ENCODE peak calls at places on chromosomes 1 and 21, in nine cellular contexts. D is neural progenitor cell, V is osteoblast, O is GM23338, K is fibroblast of lung, Q is astrocyte, R is SK-N-SH, E is GM23248, X is H1. Z is an unnamed sample. For H4K20me1 and H3K36me3, the result is how much of the 10 kb centered on the place peaks cover.

GRCh38 chr21:46161180-46161799 is 5.9 kb upstream of the FTCD start:
- DNase-seq in D (no peak), V (peak), O (no peak), K (no peak), Q (no peak), R (peak), E (no peak), X (peak), Z (no peak)

GRCh38 chr1:207052736-207053545 is at the start of gene PFKFB2:
- DNase-seq in D (peak), V (peak), O (peak), K (peak), Q (peak), R (peak), E (peak), X (peak), Z (peak)

GRCh38 chr1:156750932-156751723 is at the start of gene HDGF:
- DNase-seq in D (peak), V (no peak), O (peak), K (peak), Q (no peak), R (peak), E (peak), X (peak), Z (peak)

GRCh38 chr1:155940531-155940992 is 876 bp upstream of the RXFP4 start:
- DNase-seq in D (no peak), V (peak), O (no peak), K (peak), Q (peak), R (peak), E (peak), X (no peak), Z (no peak)

GRCh38 chr1:223269006-223269405 is 95.0 kb downstream of the SUSD4 start:
- DNase-seq in D (no peak), V (no peak), O (no peak), K (no peak), Q (no peak), R (peak), E (no peak), X (no peak), Z (no peak)

GRCh38 chr1:46681333-46682034 is 9.8 kb downstream of the TEX38 start:
- DNase-seq in D (peak), V (no peak), O (no peak), K (no peak), Q (no peak), R (no peak), E (no peak), X (no peak), Z (no peak)

GRCh38 chr1:3352084-3352951 is 102.1 kb upstream of the ARHGEF16 start:
- DNase-seq in D (peak), V (no peak), O (peak), K (peak), Q (peak), R (no peak), E (peak), X (peak), Z (no peak)

GRCh38 chr1:229105822-229106525 is 164.9 kb upstream of the RAB4A start:
- DNase-seq in D (no peak), V (no peak), O (no peak), K (no peak), Q (no peak), R (no peak), E (no peak), X (no peak), Z (no peak)

GRCh38 chr1:244063498-244063897 is 12.4 kb downstream of the ZBTB18 start:
- DNase-seq in D (no peak), V (peak), O (no peak), K (no peak), Q (no peak), R (no peak), E (no peak), X (no peak), Z (no peak)

GRCh38 chr1:10495942-10496341 is 21.2 kb downstream of the PEX14 start:
- DNase-seq in D (no peak), V (no peak), O (no peak), K (no peak), Q (no peak), R (no peak), E (no peak), X (no peak), Z (no peak)

GRCh38 chr21:32135401-32136363 is 143.2 kb downstream of the MIS18A start:
- DNase-seq in D (no peak), V (peak), O (no peak), K (no peak), Q (peak), R (peak), E (peak), X (peak), Z (no peak)

GRCh38 chr21:14591882-14592281 is 45.8 kb upstream of the SAMSN1 start:
- DNase-seq in D (no peak), V (no peak), O (no peak), K (peak), Q (no peak), R (no peak), E (peak), X (no peak), Z (no peak)

GRCh38 chr21:24220466-24220865 is 1386.8 kb downstream of the MRPL39 start:
- DNase-seq in D (no peak), V (no peak), O (no peak), K (no peak), Q (no peak), R (no peak), E (no peak), X (no peak), Z (no peak)

GRCh38 chr1:10794724-10795304 is 1.6 kb downstream of the CASZ1 start:
- DNase-seq in D (peak), V (peak), O (peak), K (no peak), Q (no peak), R (peak), E (peak), X (peak), Z (no peak)

GRCh38 chr21:45419162-45419561 is 14.2 kb downstream of the COL18A1 start:
- DNase-seq in D (no peak), V (no peak), O (no peak), K (no peak), Q (no peak), R (no peak), E (no peak), X (no peak), Z (no peak)

GRCh38 chr1:224273651-224274050 is 56.3 kb downstream of the NVL start:
- DNase-seq in D (no peak), V (peak), O (no peak), K (peak), Q (peak), R (no peak), E (peak), X (no peak), Z (no peak)

GRCh38 chr1:34787461-34788420 is 5.1 kb upstream of the GJA4 start:
- DNase-seq in D (peak), V (peak), O (peak), K (no peak), Q (no peak), R (no peak), E (peak), X (no peak), Z (peak)

GRCh38 chr1:235025422-235025984 is 103.1 kb downstream of the TOMM20 start:
- DNase-seq in D (no peak), V (no peak), O (no peak), K (no peak), Q (no peak), R (no peak), E (no peak), X (no peak), Z (no peak)
- H3K27ac ChIP-seq in D (no peak), V (no peak), O (no peak), K (no peak), Q (no peak), R (no peak), E (no peak), X (no peak), Z (no peak)

GRCh38 chr1:12185036-12185435 is 18.2 kb downstream of the TNFRSF1B start:
- DNase-seq in D (no peak), V (no peak), O (no peak), K (no peak), Q (no peak), R (no peak), E (no peak), X (no peak), Z (no peak)

GRCh38 chr1:12185556-12186276 is 18.9 kb downstream of the TNFRSF1B start:
- DNase-seq in D (no peak), V (no peak), O (no peak), K (peak), Q (no peak), R (no peak), E (no peak), X (no peak), Z (no peak)

GRCh38 chr1:12188115-12188514 is 21.3 kb downstream of the TNFRSF1B start:
- DNase-seq in D (no peak), V (no peak), O (peak), K (no peak), Q (no peak), R (no peak), E (no peak), X (no peak), Z (no peak)

GRCh38 chr1:12184008-12184681 is 17.4 kb downstream of the TNFRSF1B start:
- DNase-seq in D (peak), V (peak), O (no peak), K (peak), Q (peak), R (peak), E (peak), X (no peak), Z (no peak)

DNA sequence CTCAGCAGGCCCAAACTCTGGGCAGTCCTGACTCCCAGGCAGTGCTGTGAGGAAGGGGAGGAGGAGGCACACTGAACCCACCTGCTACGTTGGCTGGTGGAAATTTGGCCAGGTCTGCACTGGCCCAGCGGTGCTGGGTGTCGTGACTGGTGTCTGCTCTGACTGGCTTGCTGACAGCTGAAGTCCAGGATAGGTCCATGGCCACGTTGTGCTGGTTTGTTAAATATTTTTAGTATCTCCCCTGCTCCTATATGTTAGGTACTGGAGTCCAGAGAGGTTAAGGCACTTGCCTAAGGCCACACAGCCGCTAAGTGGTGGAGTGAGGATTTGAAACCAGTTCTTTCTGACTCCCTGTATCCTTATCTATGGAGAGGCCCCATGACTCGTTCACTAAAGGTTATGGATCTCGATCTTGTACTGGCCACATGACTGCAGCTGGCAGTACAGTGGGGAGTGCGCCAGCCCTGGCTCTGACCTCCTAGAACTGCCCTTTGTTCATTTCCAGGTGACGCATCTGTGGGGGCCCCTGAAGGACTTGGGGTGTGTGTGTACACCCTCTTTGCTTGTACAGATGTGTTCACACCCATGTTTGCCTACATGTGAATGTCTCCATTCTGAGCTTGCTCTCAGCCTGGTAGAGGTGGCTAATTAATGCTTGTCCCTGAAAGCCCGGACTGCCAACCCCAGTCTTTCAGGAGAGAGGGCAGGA is 19.6 kb downstream of the TNFRSF1B start:
- DNase-seq in D (no peak), V (no peak), O (no peak), K (no peak), Q (no peak), R (no peak), E (no peak), X (no peak), Z (no peak)
- H4K20me1 ChIP-seq in D (under half), V (under half), O (under half), K (under half), Q (under half), R (under half), E (under half), X (under half), Z (under half)

GRCh38 chr1:205095422-205095821 is 11.2 kb upstream of the TMEM81 start:
- DNase-seq in D (no peak), V (no peak), O (no peak), K (no peak), Q (no peak), R (no peak), E (no peak), X (no peak), Z (no peak)

GRCh38 chr1:205102404-205102803 is 18.1 kb upstream of the TMEM81 start:
- DNase-seq in D (no peak), V (no peak), O (no peak), K (no peak), Q (no peak), R (no peak), E (no peak), X (no peak), Z (no peak)

DNA sequence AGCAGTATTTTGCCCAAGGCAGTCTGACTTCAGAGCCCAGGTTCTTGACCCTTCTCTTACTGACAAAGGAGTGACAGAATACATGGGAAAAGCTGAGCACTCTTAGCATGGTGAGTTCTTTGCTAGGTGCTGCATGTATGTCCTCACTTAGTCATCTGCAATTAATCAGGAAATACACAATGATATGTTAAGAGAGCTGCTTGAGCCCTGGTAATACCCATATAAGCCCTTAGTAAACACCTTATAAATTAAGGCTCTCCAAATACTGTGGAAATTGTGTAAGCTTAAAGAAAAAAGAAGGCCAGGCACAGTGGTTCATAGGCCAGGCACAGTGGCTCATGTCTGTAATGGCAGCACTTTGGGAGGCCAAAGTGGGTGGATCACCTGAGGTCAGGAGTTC is 14.0 kb upstream of the TMEM81 start:
- DNase-seq in D (no peak), V (no peak), O (no peak), K (no peak), Q (no peak), R (no peak), E (no peak), X (no peak), Z (no peak)
- H3K36me3 ChIP-seq in D (under half), V (half or more), O (half or more), K (under half), Q (half or more), R (half or more), E (half or more), X (half or more), Z (half or more)

GRCh38 chr1:31652891-31653489 is 8.3 kb upstream of the PEF1 start:
- DNase-seq in D (no peak), V (no peak), O (no peak), K (no peak), Q (no peak), R (no peak), E (no peak), X (no peak), Z (no peak)
- H3K27ac ChIP-seq in D (no peak), V (no peak), O (no peak), K (no peak), Q (no peak), R (no peak), E (no peak), X (no peak), Z (no peak)

GRCh38 chr1:2224170-2224584 is 3.9 kb upstream of the SKI start:
- DNase-seq in D (no peak), V (peak), O (no peak), K (no peak), Q (no peak), R (no peak), E (no peak), X (no peak), Z (no peak)

GRCh38 chr1:2226525-2227340 is 1.4 kb upstream of the SKI start:
- DNase-seq in D (no peak), V (peak), O (peak), K (no peak), Q (no peak), R (peak), E (peak), X (peak), Z (no peak)

GRCh38 chr1:2225029-2225428 is 3.1 kb upstream of the SKI start:
- DNase-seq in D (no peak), V (peak), O (peak), K (no peak), Q (no peak), R (no peak), E (no peak), X (no peak), Z (no peak)

GRCh38 chr1:2227341-2228156 is 570 bp upstream of the SKI start:
- DNase-seq in D (peak), V (peak), O (peak), K (peak), Q (peak), R (peak), E (peak), X (peak), Z (peak)

GRCh38 chr1:2224621-2225020 is 3.5 kb upstream of the SKI start:
- DNase-seq in D (no peak), V (no peak), O (peak), K (no peak), Q (no peak), R (no peak), E (no peak), X (no peak), Z (no peak)
- H4K20me1 ChIP-seq in D (under half), V (under half), O (under half), K (under half), Q (under half), R (under half), E (under half), X (under half), Z (under half)

DNA sequence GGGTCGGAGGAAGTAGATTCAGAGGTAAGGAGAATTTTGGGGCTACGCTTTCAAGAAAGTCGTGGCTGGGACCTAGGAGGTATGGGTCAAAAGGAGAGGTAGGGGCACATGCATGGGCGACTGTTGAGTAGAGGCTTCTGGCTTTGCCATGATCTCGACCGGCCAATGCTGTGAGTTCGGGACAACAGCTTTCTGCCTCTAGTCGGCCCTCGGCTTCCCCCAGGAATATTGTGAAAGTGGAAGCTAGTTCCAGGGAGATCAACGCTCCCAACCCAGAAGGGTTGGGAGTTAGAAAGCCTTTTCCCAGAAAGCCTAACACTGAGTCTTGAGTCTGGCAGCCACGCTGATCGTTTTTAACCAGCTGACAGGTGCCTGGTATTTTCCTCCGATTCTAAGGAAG is 69.0 kb downstream of the ZNF678 start:
- DNase-seq in D (no peak), V (no peak), O (no peak), K (no peak), Q (no peak), R (no peak), E (no peak), X (no peak), Z (no peak)
- H3K36me3 ChIP-seq in D (under half), V (under half), O (under half), K (under half), Q (under half), R (under half), E (under half), X (under half), Z (under half)

DNA sequence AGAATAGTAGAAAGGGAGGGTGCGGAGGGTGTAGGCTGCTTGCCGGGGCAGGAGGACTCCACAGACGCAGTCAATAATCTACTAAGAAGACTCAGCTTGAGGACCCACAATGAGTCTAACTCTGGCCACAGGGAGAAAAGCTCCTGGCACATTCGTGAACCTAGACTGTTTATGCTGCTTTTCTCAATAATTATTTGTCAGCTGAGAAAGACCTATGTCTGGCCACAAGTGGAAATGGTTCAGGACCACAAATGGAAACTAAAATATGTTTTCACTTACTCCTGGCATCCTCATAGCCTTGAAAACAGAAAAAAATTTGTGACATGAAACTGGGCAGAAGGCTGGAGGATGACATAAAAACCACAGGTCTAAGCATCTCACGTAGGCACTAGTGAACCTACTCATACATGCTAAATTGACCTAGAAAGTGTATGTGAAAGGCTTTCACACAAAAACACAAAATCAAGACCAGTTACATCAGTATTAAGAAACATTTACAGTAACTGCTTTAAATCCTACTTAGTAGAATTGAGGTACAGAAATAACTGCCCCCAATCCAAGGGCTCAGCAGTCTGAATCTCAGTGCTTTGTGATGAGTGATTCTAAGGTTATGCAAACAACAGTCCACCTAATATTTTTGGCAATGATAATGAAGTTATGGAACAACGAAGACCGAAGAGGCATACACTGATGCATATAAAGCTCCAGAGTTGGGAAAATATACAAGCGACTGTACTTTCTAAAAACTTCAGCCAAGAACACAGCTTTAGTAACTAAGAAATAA is 159.5 kb downstream of the SLC45A1 start:
- DNase-seq in D (no peak), V (no peak), O (no peak), K (no peak), Q (peak), R (no peak), E (peak), X (no peak), Z (peak)
- H3K27ac ChIP-seq in D (peak), V (peak), O (peak), K (peak), Q (no peak), R (peak), E (peak), X (no peak), Z (peak)